ENCODE peak calls at places on chromosome 10, in ten cellular contexts. H is WTC11, F is AG09319, W is AG10803, N is endothelial cell, K is lower lobe of right lung, D is cardiac fibroblast, Y is neural progenitor cell, U is natural killer cell, B is right lobe of liver. A is an unnamed sample.
A peak's percentile ranks its signal among the peaks of the same experiment; 100 is the strongest.

GRCh38 chr10:50395279-50395678 is 144.0 kb upstream of the ASAH2 start:
- DNase-seq in H (no peak), F (peak; percentile 65), W (peak; percentile 85), N (no peak), K (no peak), D (peak; percentile 72), Y (no peak), U (no peak), B (no peak), A (peak; percentile 84)

GRCh38 chr10:4704034-4704545 is 121.9 kb upstream of the AKR1E2 start:
- DNase-seq in H (no peak), F (peak; percentile 72), W (peak; percentile 88), N (no peak), K (no peak), D (peak; percentile 93), Y (no peak), U (no peak), B (no peak), A (no peak)

GRCh38 chr10:91887075-91887899 is 22.0 kb downstream of the FGFBP3 start:
- DNase-seq in H (peak; percentile 92), F (no peak), W (no peak), N (peak; percentile 82), K (no peak), D (peak; percentile 70), Y (peak; percentile 96), U (peak; percentile 25), B (no peak), A (no peak)

GRCh38 chr10:52818019-52818418 is 45.4 kb upstream of the MBL2 start:
- DNase-seq in H (no peak), F (no peak), W (peak; percentile 19), N (peak; percentile 21), K (no peak), D (peak; percentile 50), Y (peak; percentile 62), U (no peak), B (no peak), A (no peak)

GRCh38 chr10:31359979-31360378 is 41.0 kb downstream of the ZEB1 start:
- DNase-seq in H (no peak), F (no peak), W (peak; percentile 16), N (no peak), K (no peak), D (peak; percentile 34), Y (no peak), U (no peak), B (peak; percentile 16), A (no peak)

GRCh38 chr10:7475954-7476353 is 65.1 kb upstream of the SFMBT2 start:
- DNase-seq in H (no peak), F (no peak), W (no peak), N (no peak), K (no peak), D (no peak), Y (no peak), U (no peak), B (no peak), A (no peak)

GRCh38 chr10:71397340-71398212 is 856 bp downstream of the CDH23 start:
- DNase-seq in H (peak; percentile 44), F (no peak), W (no peak), N (no peak), K (no peak), D (no peak), Y (peak; percentile 67), U (no peak), B (peak; percentile 31), A (no peak)

GRCh38 chr10:86373828-86374227 is 7.2 kb upstream of the GRID1 start:
- DNase-seq in H (peak; percentile 7), F (no peak), W (no peak), N (no peak), K (no peak), D (no peak), Y (no peak), U (no peak), B (no peak), A (no peak)

GRCh38 chr10:44334621-44335184 is 50.2 kb downstream of the CXCL12 start:
- DNase-seq in H (no peak), F (peak; percentile 64), W (peak; percentile 57), N (no peak), K (no peak), D (peak; percentile 46), Y (no peak), U (no peak), B (no peak), A (no peak)

GRCh38 chr10:58513189-58514101 is 773 bp downstream of the BICC1 start:
- DNase-seq in H (peak; percentile 41), F (peak; percentile 69), W (peak; percentile 90), N (peak; percentile 31), K (peak; percentile 47), D (peak; percentile 92), Y (peak; percentile 73), U (no peak), B (peak; percentile 23), A (no peak)

GRCh38 chr10:6757119-6757518 is 177.0 kb upstream of the PRKCQ start:
- DNase-seq in H (no peak), F (no peak), W (no peak), N (no peak), K (no peak), D (no peak), Y (no peak), U (no peak), B (no peak), A (no peak)

GRCh38 chr10:121823993-121824463 is 103.8 kb downstream of the ATE1 start:
- DNase-seq in H (no peak), F (peak; percentile 3), W (peak; percentile 52), N (peak; percentile 12), K (no peak), D (peak; percentile 57), Y (peak; percentile 43), U (no peak), B (no peak), A (no peak)

GRCh38 chr10:43056568-43057011 is 20.3 kb upstream of the RET start:
- DNase-seq in H (no peak), F (no peak), W (no peak), N (no peak), K (peak; percentile 23), D (no peak), Y (no peak), U (no peak), B (no peak), A (peak; percentile 14)

GRCh38 chr10:133276435-133277201 is at the start of gene ADAM8:
- DNase-seq in H (peak; percentile 87), F (no peak), W (no peak), N (peak; percentile 41), K (peak; percentile 77), D (no peak), Y (peak; percentile 77), U (peak; percentile 65), B (peak; percentile 63), A (peak; percentile 54)

GRCh38 chr10:20768849-20769248 is 128.3 kb downstream of the NEBL start:
- DNase-seq in H (no peak), F (no peak), W (peak; percentile 6), N (no peak), K (no peak), D (peak; percentile 43), Y (peak; percentile 49), U (no peak), B (no peak), A (no peak)

DNA sequence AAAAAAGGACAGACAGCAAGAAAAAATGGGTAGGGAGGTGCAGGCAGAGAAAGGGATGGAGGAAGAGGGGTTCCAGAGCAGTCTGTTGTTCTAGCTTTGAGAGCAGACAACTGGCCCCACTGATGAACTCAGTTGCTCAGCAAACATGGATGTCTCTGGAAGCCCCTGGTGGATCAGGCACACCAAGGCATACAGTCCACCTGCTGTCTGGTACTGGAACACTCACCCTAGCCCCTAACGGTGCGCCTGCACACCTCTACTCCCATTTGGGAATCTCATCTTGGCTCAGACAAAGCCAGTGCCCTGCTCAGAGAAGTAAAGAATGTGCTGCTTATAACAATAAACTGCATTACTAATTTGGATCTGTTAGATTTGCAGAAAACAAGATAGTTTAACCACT is 7.7 kb downstream of the MACROH2A2 start:
- DNase-seq in H (no peak), F (no peak), W (no peak), N (no peak), K (no peak), D (no peak), Y (no peak), U (no peak), B (no peak), A (no peak)
- TF ChIP-seq CTCF in H (no peak), F (no peak), W (no peak), N (no peak), K (no peak), D (no peak), Y (no peak), U (no peak), B (no peak), A (no peak)

GRCh38 chr10:100340948-100341847 is 5.8 kb upstream of the SCD start:
- DNase-seq in H (no peak), F (no peak), W (no peak), N (no peak), K (peak; percentile 68), D (no peak), Y (peak; percentile 41), U (no peak), B (peak; percentile 88), A (no peak)
- TF ChIP-seq CTCF in H (no peak), F (no peak), W (no peak), N (no peak), K (no peak), D (no peak), Y (no peak), U (no peak), B (no peak), A (no peak)

DNA sequence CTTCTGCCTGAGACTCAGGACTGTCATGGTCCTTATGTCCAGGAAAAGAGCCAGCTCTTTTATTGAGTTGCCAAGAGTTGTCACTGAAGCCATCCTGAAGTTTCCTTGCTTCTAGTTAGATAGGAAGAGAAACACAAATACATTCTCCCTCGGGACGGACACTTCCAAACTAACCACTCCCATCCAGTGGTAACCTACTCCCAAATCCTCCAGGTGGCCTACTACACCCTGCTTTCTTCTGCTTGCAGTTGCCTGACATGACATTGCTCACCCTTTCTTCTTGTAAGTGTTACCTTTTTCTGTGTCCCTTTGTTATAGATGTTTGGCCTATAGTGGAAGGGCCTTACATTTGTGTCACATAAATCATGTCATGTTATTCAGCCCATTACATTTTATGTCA is 346.8 kb downstream of the NRG3 start:
- DNase-seq in H (no peak), F (no peak), W (no peak), N (no peak), K (no peak), D (no peak), Y (peak; percentile 23), U (no peak), B (no peak), A (no peak)
- TF ChIP-seq CTCF in H (no peak), F (no peak), W (no peak), N (no peak), K (peak; percentile 45), D (no peak), Y (peak; percentile 40), U (no peak), B (peak; percentile 8), A (no peak)

DNA sequence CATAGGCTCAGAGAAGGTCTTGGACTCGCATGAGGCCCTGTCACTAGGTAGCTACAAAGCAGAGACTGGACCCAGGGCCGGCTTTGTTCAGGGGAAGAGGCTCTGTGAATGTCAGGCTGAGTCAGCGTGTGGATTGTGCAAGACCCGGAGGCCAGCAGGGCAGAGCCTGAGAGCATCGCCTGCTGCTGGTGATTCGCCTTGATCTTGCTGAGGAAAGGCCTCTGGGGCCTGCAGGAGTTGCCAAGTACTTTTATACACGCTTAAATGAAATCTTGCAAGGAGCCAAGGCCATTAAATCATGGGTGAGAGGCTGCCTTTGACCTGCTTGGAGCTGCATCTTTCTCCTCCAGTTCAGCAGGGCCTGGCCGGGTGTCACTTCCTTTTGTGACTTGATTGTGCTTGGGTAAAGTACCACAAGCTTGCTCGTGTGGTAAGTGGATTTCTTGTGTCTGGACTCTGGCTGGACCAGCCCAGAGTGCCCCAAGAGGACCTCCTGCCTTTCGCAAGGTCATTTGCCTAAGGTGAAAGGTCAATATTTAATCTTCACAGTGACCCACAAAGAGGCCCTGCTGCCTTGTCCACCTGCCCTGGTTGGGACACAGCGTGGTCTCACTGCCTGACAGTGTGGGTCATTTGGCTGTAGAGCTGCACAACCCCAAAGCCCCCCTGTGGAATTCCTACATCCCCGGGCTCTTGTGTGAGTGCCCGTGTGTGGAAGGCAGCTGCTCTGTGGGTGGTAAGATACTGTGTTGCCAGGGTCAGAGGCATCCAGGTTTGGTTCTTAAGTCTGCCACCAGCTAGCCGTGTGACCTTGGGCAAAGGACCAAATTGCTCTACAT is 38.6 kb upstream of the SH2D4B start:
- DNase-seq in H (no peak), F (peak; percentile 95), W (peak; percentile 99), N (no peak), K (peak; percentile 94), D (peak; percentile 97), Y (no peak), U (peak; percentile 68), B (peak; percentile 94), A (peak; percentile 96)
- TF ChIP-seq CTCF in H (no peak), F (peak; percentile 17), W (peak; percentile 25), N (no peak), K (no peak), D (no peak), Y (no peak), U (no peak), B (no peak), A (no peak)

A was measured in CD14-positive monocyte.